ENCODE peak calls at places on chromosomes 11 and 22, in six cellular contexts. B is mammary epithelial cell, I is GM23248, W is MM.1S, V is GM23338, L is PC-3. A is an unnamed sample.

GRCh38 chr11:106276859-106277436 is 199.5 kb downstream of the AASDHPPT start:
- DNase-seq in I (no peak), W (no peak), V (peak), B (no peak), L (peak), A (peak)

GRCh38 chr11:72370201-72370600 is 64.1 kb downstream of the CLPB start:
- DNase-seq in B (no peak), L (no peak), I (no peak), V (no peak), W (no peak), A (no peak)

GRCh38 chr11:57426439-57426753 is 525 bp downstream of the SLC43A3 start:
- DNase-seq in V (peak), B (no peak), W (no peak), I (no peak), L (peak), A (no peak)

GRCh38 chr22:39457047-39457545 is 284 bp downstream of the MGAT3 start:
- DNase-seq in B (no peak), I (no peak), V (no peak), L (no peak), W (no peak), A (peak)

GRCh38 chr11:41878158-41878557 is 418.7 kb upstream of the LRRC4C start:
- DNase-seq in B (peak), V (no peak), L (peak), W (no peak), I (no peak), A (no peak)

GRCh38 chr11:17314232-17314547 is 37.4 kb upstream of the NCR3LG1 start:
- DNase-seq in L (peak), I (peak), B (peak), V (no peak), W (no peak), A (no peak)

GRCh38 chr11:396948-397548 is 3.0 kb downstream of the PKP3 start:
- DNase-seq in B (no peak), L (no peak), I (peak), V (no peak), W (peak), A (no peak)

GRCh38 chr11:2830030-2830812 is 55.4 kb downstream of the CDKN1C start:
- DNase-seq in W (no peak), B (no peak), I (no peak), L (no peak), V (no peak), A (no peak)

GRCh38 chr11:115848080-115848479 is 343.9 kb upstream of the CADM1 start:
- DNase-seq in L (no peak), W (no peak), V (peak), B (no peak), I (no peak), A (peak)

GRCh38 chr11:97487387-97487786 is 1097.6 kb downstream of the JRKL start:
- DNase-seq in W (no peak), L (no peak), I (no peak), B (no peak), V (no peak), A (no peak)

GRCh38 chr11:111336582-111337256 is 38.4 kb downstream of the POU2AF3 start:
- DNase-seq in L (no peak), B (no peak), I (peak), W (no peak), V (peak), A (no peak)

GRCh38 chr11:96303067-96303466 is 39.9 kb downstream of the MAML2 start:
- DNase-seq in L (peak), W (no peak), I (peak), B (peak), V (no peak), A (no peak)

GRCh38 chr22:39655736-39656285 is 85.3 kb downstream of the CACNA1I start:
- DNase-seq in I (no peak), B (no peak), V (no peak), L (no peak), W (no peak), A (no peak)

GRCh38 chr11:64165842-64166635 is at the start of gene MACROD1:
- DNase-seq in V (peak), B (peak), I (peak), L (peak), W (peak), A (peak)

GRCh38 chr11:115670538-115671200 is 166.5 kb upstream of the CADM1 start:
- DNase-seq in L (no peak), W (no peak), V (no peak), I (no peak), B (no peak), A (no peak)

GRCh38 chr11:330307-330693 is 9.6 kb upstream of the IFITM3 start:
- DNase-seq in B (no peak), V (no peak), I (no peak), L (no peak), W (no peak), A (no peak)

GRCh38 chr11:75339685-75340409 is 11.6 kb downstream of the ARRB1 start:
- DNase-seq in W (no peak), L (no peak), V (no peak), I (no peak), B (no peak), A (peak)

GRCh38 chr11:104490182-104490581 is 326.2 kb upstream of the PDGFD start:
- DNase-seq in L (no peak), B (no peak), V (peak), I (no peak), W (no peak), A (no peak)

GRCh38 chr22:47400701-47401591 is 638.5 kb downstream of the TBC1D22A start:
- DNase-seq in V (no peak), B (no peak), I (no peak), W (no peak), L (no peak), A (no peak)

GRCh38 chr22:32602154-32602553 is 127.5 kb downstream of the FBXO7 start:
- DNase-seq in W (no peak), V (no peak), B (no peak), L (no peak), I (no peak), A (no peak)

GRCh38 chr11:15969701-15970329 is 386.5 kb downstream of the SOX6 start:
- DNase-seq in W (no peak), L (no peak), B (peak), V (no peak), I (peak), A (no peak)

GRCh38 chr11:1694064-1694845 is 2.7 kb upstream of the KRTAP5-6 start:
- DNase-seq in L (peak), B (peak), V (peak), I (peak), W (peak), A (peak)
- TF ChIP-seq EZH2 in L (no peak), B (no peak), V (no peak), I (no peak), W (no peak), A (no peak)

GRCh38 chr11:109096266-109096665 is 325.7 kb upstream of the C11orf87 start:
- DNase-seq in V (no peak), I (no peak), W (no peak), L (no peak), B (no peak), A (no peak)
- TF ChIP-seq EZH2 in V (no peak), I (no peak), W (no peak), L (no peak), B (no peak), A (no peak)

GRCh38 chr11:122979103-122979814 is 2.4 kb downstream of the BSX start:
- DNase-seq in L (no peak), B (no peak), W (no peak), V (peak), I (no peak), A (peak)
- TF ChIP-seq EZH2 in L (no peak), B (peak), W (no peak), V (peak), I (no peak), A (peak)

GRCh38 chr11:92596596-92597317 is 372.1 kb downstream of the FAT3 start:
- DNase-seq in L (no peak), W (no peak), B (peak), V (no peak), I (peak), A (no peak)

GRCh38 chr11:92589512-92589911 is 364.9 kb downstream of the FAT3 start:
- DNase-seq in L (no peak), V (no peak), W (no peak), B (no peak), I (no peak), A (no peak)

GRCh38 chr11:92594251-92594650 is 369.6 kb downstream of the FAT3 start:
- DNase-seq in B (no peak), L (no peak), I (no peak), W (no peak), V (no peak), A (no peak)

DNA sequence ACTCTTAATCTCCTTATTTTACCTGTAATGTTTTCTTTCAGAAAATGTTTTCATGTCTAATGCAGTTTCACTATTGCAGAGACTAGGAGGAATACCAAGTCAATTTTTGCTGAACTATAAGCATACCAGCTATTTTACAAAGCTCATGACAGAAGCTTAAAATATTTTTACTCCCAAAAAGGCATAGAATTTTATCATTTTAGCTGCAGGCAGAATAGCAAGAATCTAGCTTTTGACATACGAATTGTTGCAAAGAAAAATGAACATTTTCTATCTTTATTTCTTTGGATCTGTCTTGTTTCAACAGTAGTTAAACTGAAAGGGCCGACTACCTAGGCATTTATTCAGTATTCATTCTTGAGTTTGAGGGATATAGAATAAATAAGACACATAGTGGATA is 366.9 kb downstream of the FAT3 start:
- DNase-seq in W (no peak), V (no peak), I (no peak), L (no peak), B (no peak), A (no peak)
- TF ChIP-seq EZH2 in W (no peak), V (no peak), I (no peak), L (no peak), B (no peak), A (no peak)

GRCh38 chr11:27722117-27722844 is 22.0 kb upstream of the BDNF start:
- DNase-seq in V (peak), I (peak), L (no peak), W (peak), B (peak), A (peak)
- TF ChIP-seq EZH2 in V (peak), I (no peak), L (no peak), W (no peak), B (no peak), A (peak)

GRCh38 chr22:38456841-38457699 is 2.1 kb upstream of the KCNJ4 start:
- DNase-seq in B (no peak), L (no peak), W (no peak), V (no peak), I (no peak), A (no peak)

GRCh38 chr22:38456272-38456837 is 1.4 kb upstream of the KCNJ4 start:
- DNase-seq in B (no peak), L (no peak), V (no peak), I (no peak), W (no peak), A (no peak)

GRCh38 chr22:38454361-38455062 is 487 bp downstream of the KCNJ4 start:
- DNase-seq in V (no peak), W (peak), I (peak), B (no peak), L (no peak), A (peak)

GRCh38 chr22:38455063-38455529 is at the start of gene KCNJ4:
- DNase-seq in I (no peak), L (no peak), W (no peak), B (no peak), V (no peak), A (no peak)

GRCh38 chr22:38455530-38456271 is 702 bp upstream of the KCNJ4 start:
- DNase-seq in I (no peak), W (no peak), B (no peak), L (no peak), V (peak), A (peak)
- TF ChIP-seq EZH2 in I (peak), W (no peak), B (no peak), L (peak), V (peak), A (peak)

DNA sequence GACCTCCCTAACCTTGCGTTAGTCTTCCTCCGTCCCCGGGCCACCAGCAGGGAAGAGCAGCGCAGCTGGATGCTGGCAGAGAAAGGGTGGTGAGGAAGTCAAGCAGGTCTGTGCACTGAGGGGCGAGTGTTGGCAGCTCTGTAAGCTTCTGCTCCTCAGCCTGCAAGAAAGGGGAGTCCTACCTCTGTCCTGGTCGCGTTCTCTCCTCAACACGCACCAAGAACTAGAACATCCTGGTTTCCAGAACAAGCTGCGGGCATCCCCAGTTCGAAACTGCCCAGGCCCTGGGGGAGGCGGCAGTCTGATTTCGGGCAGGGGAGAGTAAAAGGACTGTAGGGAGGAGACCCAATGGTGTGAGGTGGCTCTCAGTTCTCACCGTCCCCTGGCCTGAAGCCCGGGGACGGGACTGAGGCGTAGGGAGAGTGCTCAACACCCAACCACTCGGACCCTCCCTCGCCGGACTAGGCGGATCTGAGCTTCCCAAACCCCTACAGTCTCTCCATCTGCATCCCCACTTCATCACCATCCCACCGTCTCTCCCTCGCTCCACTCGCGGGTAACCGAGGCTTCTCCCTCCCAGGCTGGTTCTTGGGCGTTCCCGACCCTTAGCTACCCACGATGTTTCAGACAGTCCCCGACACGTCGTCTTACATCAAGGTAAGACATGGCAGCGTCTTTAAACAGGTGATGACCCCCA is 7.7 kb upstream of the FLI1 start:
- DNase-seq in I (no peak), L (no peak), W (no peak), V (peak), B (no peak), A (peak)
- TF ChIP-seq EZH2 in I (no peak), L (no peak), W (no peak), V (peak), B (peak), A (peak)

A was measured in neural progenitor cell.